ENCODE peak calls at places on chromosome 1, in five cellular contexts. Z is H7; J is tibial nerve; V is germinal center; B is CD8-positive, alpha-beta T cell. P is an unnamed sample.

GRCh38 chr1:212260557-212261342 is 24.5 kb upstream of the PPP2R5A start:
- DNase-seq in Z (no peak), J (no peak), V (no peak), B (no peak), P (peak; percentile 60)

GRCh38 chr1:228899421-228899956 is 164.2 kb downstream of the RHOU start:
- DNase-seq in Z (no peak), J (no peak), V (no peak), B (no peak), P (peak; percentile 52)

GRCh38 chr1:205513774-205514173 is 9.3 kb downstream of the CDK18 start:
- DNase-seq in Z (no peak), J (no peak), V (no peak), B (no peak), P (no peak)

GRCh38 chr1:151047591-151047924 is at the start of gene C1orf56:
- DNase-seq in Z (peak; percentile 98), J (peak; percentile 42), V (peak; percentile 88), B (peak; percentile 60), P (peak; percentile 58)

GRCh38 chr1:27643626-27644368 is 8.8 kb upstream of the FGR start:
- DNase-seq in Z (peak; percentile 84), J (no peak), V (peak; percentile 69), B (peak; percentile 60), P (peak; percentile 61)

GRCh38 chr1:213564215-213564659 is 423.5 kb upstream of the PROX1 start:
- DNase-seq in Z (peak; percentile 47), J (no peak), V (no peak), B (no peak), P (peak; percentile 88)

GRCh38 chr1:64499966-64500365 is 30.0 kb downstream of the CACHD1 start:
- DNase-seq in Z (no peak), J (no peak), V (no peak), B (no peak), P (no peak)

GRCh38 chr1:175217674-175218073 is 25.1 kb upstream of the KIAA0040 start:
- DNase-seq in Z (no peak), J (no peak), V (peak; percentile 61), B (no peak), P (no peak)

GRCh38 chr1:156848461-156849150 is 10.3 kb downstream of the INSRR start:
- DNase-seq in Z (peak; percentile 93), J (no peak), V (no peak), B (peak; percentile 71), P (peak; percentile 64)

GRCh38 chr1:6985528-6986276 is 200.4 kb downstream of the CAMTA1 start:
- DNase-seq in Z (no peak), J (no peak), V (no peak), B (no peak), P (no peak)

P was measured in small intestine.